ENCODE peak calls at places on chromosomes 5 and 9, in eight cellular contexts. R is GM23248, S is MM.1S, L is H9, W is fibroblast of lung, O is neuronal stem cell, M is GM23338, E is HCT116. F is an unnamed sample.

GRCh38 chr5:52989025-52989780 is at the start of gene ITGA2:
- DNase-seq in R (peak), E (peak), L (peak), W (peak), O (peak), S (peak), M (peak), F (peak)

GRCh38 chr9:8733096-8733954 is 933.7 kb upstream of the DMAC1 start:
- DNase-seq in W (peak), M (peak), S (no peak), L (peak), R (no peak), O (peak), E (no peak), F (no peak)

GRCh38 chr5:50963647-50964584 is 297.5 kb downstream of the PARP8 start:
- DNase-seq in S (no peak), L (peak), E (no peak), W (no peak), R (no peak), O (peak), M (peak), F (no peak)

GRCh38 chr9:120265791-120266190 is 314.2 kb downstream of the CDK5RAP2 start:
- DNase-seq in R (peak), L (no peak), E (no peak), W (peak), O (no peak), S (no peak), M (peak), F (no peak)

GRCh38 chr5:175444060-175444904 is at the start of gene DRD1:
- DNase-seq in W (peak), R (peak), L (peak), M (peak), S (peak), E (no peak), O (peak), F (peak)

GRCh38 chr5:40165789-40166728 is 513.7 kb upstream of the PTGER4 start:
- DNase-seq in R (no peak), M (peak), W (no peak), E (no peak), O (no peak), S (no peak), L (peak), F (no peak)

GRCh38 chr5:134103397-134103796 is 11.1 kb upstream of the TCF7 start:
- DNase-seq in L (no peak), O (no peak), R (no peak), W (no peak), E (no peak), S (no peak), M (no peak), F (no peak)

GRCh38 chr5:102554728-102555127 is 55.9 kb upstream of the SLCO6A1 start:
- DNase-seq in R (no peak), W (no peak), L (no peak), E (peak), M (peak), S (peak), O (no peak), F (no peak)

GRCh38 chr9:38408719-38409118 is 15.5 kb downstream of the IGFBPL1 start:
- DNase-seq in W (no peak), S (no peak), M (no peak), O (no peak), E (no peak), L (no peak), R (no peak), F (no peak)

GRCh38 chr9:134987376-134987775 is 69.7 kb upstream of the FCN1 start:
- DNase-seq in E (no peak), R (no peak), S (no peak), O (no peak), M (no peak), L (no peak), W (no peak), F (no peak)

GRCh38 chr5:13731229-13731628 is 213.3 kb downstream of the DNAH5 start:
- DNase-seq in W (no peak), E (no peak), M (no peak), S (no peak), R (no peak), O (no peak), L (no peak), F (no peak)

GRCh38 chr5:69502375-69503143 is 10.0 kb downstream of the OCLN start:
- DNase-seq in O (no peak), W (peak), E (no peak), L (no peak), M (no peak), S (no peak), R (peak), F (peak)

GRCh38 chr9:106783121-106783520 is 79.8 kb upstream of the ZNF462 start:
- DNase-seq in O (no peak), L (no peak), M (no peak), E (no peak), R (no peak), S (no peak), W (no peak), F (no peak)

GRCh38 chr9:121646992-121647391 is 4.4 kb upstream of the DAB2IP start:
- DNase-seq in W (no peak), S (no peak), E (no peak), R (no peak), O (no peak), L (no peak), M (no peak), F (no peak)

GRCh38 chr9:96085536-96086143 is 210.1 kb downstream of the ERCC6L2 start:
- DNase-seq in E (no peak), M (no peak), R (no peak), S (no peak), O (no peak), L (no peak), W (no peak), F (no peak)

GRCh38 chr9:76690575-76691370 is 73.5 kb upstream of the PCA3 start:
- DNase-seq in E (no peak), W (no peak), S (no peak), L (no peak), M (peak), O (no peak), R (no peak), F (no peak)

GRCh38 chr9:76686756-76687155 is 77.5 kb upstream of the PCA3 start:
- DNase-seq in W (no peak), R (no peak), O (no peak), M (no peak), L (no peak), S (no peak), E (no peak), F (no peak)

GRCh38 chr9:76687861-76688374 is 76.3 kb upstream of the PCA3 start:
- DNase-seq in L (no peak), W (peak), O (no peak), R (peak), E (peak), M (no peak), S (no peak), F (peak)

GRCh38 chr9:76691761-76692313 is 72.4 kb upstream of the PCA3 start:
- DNase-seq in E (no peak), M (peak), S (no peak), L (no peak), R (no peak), W (no peak), O (no peak), F (no peak)

GRCh38 chr9:76688471-76689238 is 75.6 kb upstream of the PCA3 start:
- DNase-seq in O (no peak), R (peak), M (no peak), L (no peak), W (no peak), E (no peak), S (no peak), F (no peak)
- H3K4me2 ChIP-seq in O (no peak), R (peak), M (no peak), L (no peak), W (no peak), E (no peak), S (no peak), F (peak)

GRCh38 chr9:136339958-136340310 is 12.6 kb downstream of the GPSM1 start:
- DNase-seq in O (no peak), W (no peak), R (no peak), S (no peak), E (no peak), L (no peak), M (no peak), F (no peak)

GRCh38 chr9:136340356-136341041 is 13.2 kb downstream of the GPSM1 start:
- DNase-seq in L (no peak), R (no peak), M (no peak), S (no peak), O (no peak), W (no peak), E (no peak), F (no peak)

GRCh38 chr9:136338511-136338910 is 11.2 kb downstream of the GPSM1 start:
- DNase-seq in M (no peak), S (no peak), W (no peak), E (no peak), L (no peak), R (no peak), O (no peak), F (no peak)

GRCh38 chr9:136337416-136338395 is 10.4 kb downstream of the GPSM1 start:
- DNase-seq in M (no peak), S (no peak), R (no peak), E (no peak), L (no peak), W (no peak), O (no peak), F (no peak)

DNA sequence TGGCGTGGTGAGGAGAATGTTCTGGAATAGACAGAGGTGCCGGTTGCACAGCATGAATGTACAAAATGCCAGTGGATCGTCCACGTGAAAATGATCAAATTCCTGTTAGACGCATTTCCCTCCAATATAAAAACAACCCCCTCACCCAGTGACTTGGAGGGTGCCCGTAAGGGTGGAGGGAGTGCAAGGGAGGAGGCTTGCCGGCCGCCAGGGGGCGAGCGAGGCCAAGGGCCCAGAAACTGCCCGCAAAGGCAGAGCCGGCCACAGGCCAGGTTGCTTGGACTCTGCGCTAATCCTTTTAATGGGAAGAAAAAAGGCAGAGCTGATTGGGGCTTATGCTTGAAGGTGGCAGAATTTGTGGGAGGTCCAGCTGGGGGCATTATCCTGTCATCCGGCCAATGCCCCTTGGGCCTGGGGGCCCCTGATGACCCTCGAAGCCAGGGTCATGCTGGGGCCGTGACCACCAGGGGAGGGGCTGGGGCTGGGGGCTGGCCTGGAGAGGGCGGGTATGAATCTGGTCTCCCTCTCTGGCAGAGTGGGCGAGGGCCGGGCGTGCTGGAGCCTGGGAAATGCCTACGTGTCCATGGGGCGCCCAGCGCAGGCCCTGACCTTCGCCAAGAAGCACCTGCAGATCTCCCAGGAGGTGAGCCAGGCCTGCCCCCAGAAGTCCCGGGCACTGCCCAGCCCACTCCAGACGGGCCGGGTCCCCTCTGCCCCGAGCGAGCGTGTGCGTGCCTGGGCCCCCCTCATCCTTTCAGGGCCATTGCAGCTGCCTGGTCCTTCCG is 12.0 kb downstream of the GPSM1 start:
- DNase-seq in O (peak), W (peak), M (peak), E (no peak), S (peak), R (peak), L (peak), F (peak)
- H3K27ac ChIP-seq in O (peak), W (no peak), M (peak), E (no peak), S (no peak), R (no peak), L (no peak), F (no peak)

GRCh38 chr5:151703780-151704179 is 17.1 kb upstream of the SPARC start:
- DNase-seq in M (no peak), W (no peak), L (no peak), S (no peak), E (no peak), R (no peak), O (no peak), F (no peak)
- H3K4me2 ChIP-seq in M (no peak), W (no peak), L (no peak), S (peak), E (no peak), R (no peak), O (no peak), F (no peak)

GRCh38 chr5:29995154-29995553 is 1198.3 kb upstream of the CDH6 start:
- DNase-seq in O (no peak), E (no peak), W (no peak), M (no peak), S (no peak), R (no peak), L (no peak), F (no peak)
- H3K27ac ChIP-seq in O (no peak), E (no peak), W (no peak), M (no peak), S (no peak), R (no peak), L (no peak), F (no peak)

GRCh38 chr5:42990892-42991291 is 49.2 kb downstream of the ANXA2R start:
- DNase-seq in L (no peak), O (no peak), R (no peak), S (no peak), W (no peak), E (no peak), M (no peak), F (no peak)
- H3K4me2 ChIP-seq in L (peak), O (no peak), R (no peak), S (peak), W (no peak), E (no peak), M (peak), F (peak)

GRCh38 chr5:150503977-150504620 is 3.8 kb upstream of the NDST1 start:
- DNase-seq in M (no peak), O (no peak), E (no peak), W (peak), S (no peak), R (peak), L (no peak), F (no peak)
- H3K27ac ChIP-seq in M (no peak), O (no peak), E (no peak), W (no peak), S (no peak), R (peak), L (no peak), F (no peak)

GRCh38 chr9:137663584-137663983 is 44.8 kb downstream of the EHMT1 start:
- DNase-seq in L (no peak), M (peak), R (no peak), S (no peak), E (no peak), O (no peak), W (no peak), F (no peak)
- H3K4me2 ChIP-seq in L (no peak), M (peak), R (no peak), S (no peak), E (no peak), O (no peak), W (no peak), F (no peak)

DNA sequence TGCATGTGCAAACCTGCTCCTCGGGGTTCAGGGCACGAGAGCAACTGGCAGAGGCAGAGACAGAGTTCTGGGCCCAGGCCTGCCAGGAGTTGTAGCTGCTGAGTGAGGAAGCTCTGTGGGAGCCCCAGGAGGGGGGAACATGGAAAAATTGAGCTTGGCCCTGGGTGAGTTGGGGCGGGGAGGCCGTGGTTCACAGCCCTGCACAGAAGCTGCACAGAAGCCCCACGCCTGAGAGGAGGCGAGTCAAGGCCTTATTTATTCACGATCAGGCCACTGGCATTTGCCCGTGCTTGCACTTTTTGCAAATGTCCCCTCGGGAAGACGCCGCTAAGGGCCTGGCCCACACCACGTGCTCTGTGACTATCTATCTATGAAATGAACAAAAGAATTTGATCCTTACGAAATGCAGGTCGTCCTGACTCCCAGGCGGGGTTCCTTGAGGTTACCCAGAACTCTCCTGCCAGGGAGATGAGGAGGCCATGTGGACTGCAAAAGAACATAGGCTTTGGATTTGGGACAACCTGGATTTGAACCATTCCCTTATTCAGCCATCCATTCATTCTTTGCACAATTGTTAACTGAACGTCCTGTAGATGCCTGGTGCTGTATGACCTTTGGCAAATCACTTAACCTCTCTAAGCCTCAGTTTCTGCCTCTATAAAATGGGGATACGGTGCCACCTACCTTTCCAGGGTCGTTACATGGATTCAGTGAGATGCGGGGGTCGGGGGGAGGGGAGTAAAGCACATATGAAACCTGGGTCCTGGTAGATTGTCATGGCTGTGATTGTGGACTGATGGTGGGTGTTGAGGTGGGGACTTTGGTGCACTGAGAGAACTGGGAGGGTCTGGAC is 17.9 kb downstream of the COL27A1 start:
- DNase-seq in O (no peak), M (no peak), L (no peak), S (no peak), R (no peak), W (peak), E (no peak), F (no peak)
- H3K27ac ChIP-seq in O (no peak), M (no peak), L (no peak), S (no peak), R (no peak), W (no peak), E (no peak), F (no peak)

GRCh38 chr5:158992104-158992740 is 107.5 kb downstream of the EBF1 start:
- DNase-seq in E (no peak), R (peak), M (no peak), L (no peak), O (no peak), S (no peak), W (no peak), F (no peak)

GRCh38 chr5:158990979-158991378 is 108.7 kb downstream of the EBF1 start:
- DNase-seq in R (no peak), M (no peak), E (no peak), O (no peak), S (no peak), W (no peak), L (no peak), F (no peak)

GRCh38 chr5:158998911-158999705 is 100.6 kb downstream of the EBF1 start:
- DNase-seq in M (no peak), W (no peak), R (peak), O (no peak), S (peak), L (no peak), E (no peak), F (no peak)

GRCh38 chr5:158991391-158991790 is 108.3 kb downstream of the EBF1 start:
- DNase-seq in S (no peak), W (peak), L (no peak), R (peak), M (no peak), E (no peak), O (no peak), F (no peak)

DNA sequence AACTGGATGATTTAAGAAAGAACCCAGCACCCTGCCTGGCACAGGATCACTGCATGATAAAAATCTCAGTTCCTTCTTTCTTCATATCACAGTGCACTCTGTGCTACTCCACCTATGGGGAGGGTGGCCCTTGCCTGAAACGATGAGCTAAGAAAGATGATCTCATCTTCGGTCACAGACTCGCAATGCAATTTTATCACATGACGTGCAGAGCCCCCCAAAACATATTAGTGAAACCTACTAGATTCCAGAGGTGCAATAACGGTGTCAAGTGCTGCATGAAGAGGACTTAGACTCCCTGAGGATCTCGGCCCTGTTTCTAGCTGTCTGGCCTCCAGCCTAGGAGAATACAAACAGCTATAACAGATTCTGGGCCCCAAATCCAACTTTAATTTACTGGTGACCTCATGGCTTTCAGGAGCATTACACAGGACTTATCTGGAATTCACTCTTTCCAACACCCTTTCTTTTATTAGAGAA is 104.0 kb downstream of the EBF1 start:
- DNase-seq in M (no peak), E (no peak), O (no peak), W (no peak), S (no peak), L (no peak), R (peak), F (no peak)
- H3K4me2 ChIP-seq in M (no peak), E (no peak), O (no peak), W (no peak), S (no peak), L (no peak), R (peak), F (no peak)

DNA sequence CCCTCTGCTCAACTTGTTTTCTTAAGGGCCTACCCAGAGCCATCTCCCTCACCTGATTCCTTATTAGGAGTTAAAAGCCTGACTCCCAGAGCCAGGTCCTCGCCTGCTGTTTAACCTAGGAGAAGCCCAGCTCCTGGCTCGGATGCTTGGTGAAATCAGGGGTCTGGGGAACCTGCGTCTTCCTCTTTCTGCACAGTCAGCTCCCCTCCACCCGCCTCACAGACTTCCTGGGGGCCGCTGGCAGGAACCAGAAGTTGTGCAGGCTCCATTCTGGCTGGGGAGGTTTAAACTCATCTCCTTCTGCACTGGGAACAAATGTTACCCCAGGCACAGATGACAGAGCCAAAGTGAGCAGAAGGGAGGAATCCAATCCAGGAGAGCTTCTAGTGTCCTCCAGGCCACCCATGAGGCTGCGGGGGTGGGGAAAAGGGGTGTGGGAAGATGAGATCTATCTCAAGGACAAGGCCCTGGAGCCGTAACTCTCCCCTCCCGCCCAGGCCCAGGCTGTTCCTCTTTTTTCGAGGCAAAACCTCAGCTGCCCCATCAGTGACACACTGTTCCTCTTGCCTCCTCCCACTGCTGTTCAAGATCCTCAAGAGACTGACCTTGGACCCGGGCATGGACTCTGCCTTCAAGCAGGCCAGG is 31.2 kb downstream of the KCNMB1 start:
- DNase-seq in S (no peak), O (no peak), W (no peak), R (no peak), E (no peak), L (no peak), M (no peak), F (no peak)
- H3K27ac ChIP-seq in S (no peak), O (no peak), W (no peak), R (no peak), E (no peak), L (no peak), M (no peak), F (no peak)

F was measured in PC-9.